ENCODE peak calls at places on chromosomes 7 and 10, in ten cellular contexts. U is occipital lobe; B is effector CD4-positive, alpha-beta T cell; K is NCI-H226; V is stimulated activated CD8-positive, alpha-beta memory T cell treated with anti-CD3 and anti-CD28 coated beads, Interleukin-12 subunit alpha, Interleukin-12 subunit beta, amount 100 ng/mL, for 4 hours; A is activated B cell treated with CpG ODN at 0.5 μM for 24 hours; G is A549; R is T-cell; M is mesothelial cell of epicardium; Y is ureter. H is an unnamed sample.
A peak's percentile ranks its signal among the peaks of the same experiment; 100 is the strongest.

GRCh38 chr10:130399425-130399950 is 263.3 kb downstream of the GLRX3 start:
- DNase-seq in M (no peak), U (no peak), R (no peak), G (no peak), B (no peak), Y (no peak), A (no peak), K (no peak), V (no peak), H (no peak)

GRCh38 chr7:100686201-100686821 is 7.7 kb downstream of the GIGYF1 start:
- DNase-seq in K (no peak), Y (no peak), A (no peak), B (no peak), G (no peak), V (no peak), R (no peak), U (no peak), M (no peak), H (no peak)

GRCh38 chr7:34759477-34760125 is 101.6 kb downstream of the NPSR1 start:
- DNase-seq in Y (no peak), R (no peak), V (no peak), M (no peak), U (no peak), G (peak; percentile 26), A (no peak), K (peak; percentile 36), B (no peak), H (no peak)

GRCh38 chr10:98589007-98589406 is 142.3 kb upstream of the HPS1 start:
- DNase-seq in V (no peak), Y (no peak), K (no peak), R (no peak), M (no peak), B (no peak), G (no peak), A (no peak), U (no peak), H (no peak)

GRCh38 chr10:112959207-112959838 is 9.3 kb downstream of the TCF7L2 start:
- DNase-seq in A (no peak), M (no peak), B (no peak), Y (no peak), G (no peak), V (no peak), R (no peak), K (no peak), U (no peak), H (no peak)

GRCh38 chr7:107815254-107815882 is 12.3 kb upstream of the SLC26A3 start:
- DNase-seq in B (no peak), M (no peak), K (no peak), G (no peak), U (no peak), Y (no peak), A (no peak), R (no peak), V (no peak), H (no peak)

GRCh38 chr10:58647770-58648169 is 135.1 kb downstream of the BICC1 start:
- DNase-seq in Y (no peak), M (no peak), G (no peak), V (no peak), U (no peak), K (peak; percentile 37), A (no peak), R (no peak), B (no peak), H (no peak)

GRCh38 chr10:79292789-79293746 is 54.2 kb upstream of the PPIF start:
- DNase-seq in V (no peak), A (no peak), U (no peak), B (no peak), G (peak; percentile 73), M (no peak), R (no peak), K (no peak), Y (no peak), H (no peak)

GRCh38 chr10:33758299-33758698 is 423.8 kb upstream of the NRP1 start:
- DNase-seq in R (no peak), K (no peak), Y (no peak), U (no peak), M (no peak), B (no peak), G (no peak), A (no peak), V (no peak), H (no peak)

GRCh38 chr7:73519867-73520672 is 2.0 kb downstream of the BAZ1B start:
- DNase-seq in Y (no peak), B (no peak), U (no peak), M (no peak), R (no peak), G (no peak), V (no peak), A (no peak), K (no peak), H (no peak)

GRCh38 chr7:46099091-46099490 is 178.0 kb upstream of the IGFBP3 start:
- DNase-seq in A (no peak), U (no peak), V (no peak), G (no peak), Y (no peak), B (no peak), R (no peak), M (no peak), K (no peak), H (no peak)

GRCh38 chr7:27143950-27144798 is 693 bp upstream of the HOXA5 start:
- DNase-seq in R (no peak), A (no peak), V (no peak), Y (no peak), G (no peak), U (no peak), B (no peak), K (no peak), M (no peak), H (no peak)

GRCh38 chr7:111238891-111239290 is 148.0 kb downstream of the LRRN3 start:
- DNase-seq in Y (no peak), V (no peak), U (no peak), G (no peak), K (no peak), R (no peak), A (no peak), M (no peak), B (no peak), H (no peak)

H was measured in mucosa of gallbladder.